ENCODE peak calls at places on chromosomes 6 and 20, in nine cellular contexts. E is neuronal stem cell; Q is cardiac fibroblast; C is choroid plexus epithelial cell; T is colonic mucosa; S is right cardiac atrium; U is fibroblast of the aortic adventitia; J is CD8-positive, alpha-beta T cell; B is transverse colon. Z is an unnamed sample.

GRCh38 chr20:48584391-48585249 is 243.2 kb downstream of the PREX1 start:
- DNase-seq in B (peak), J (no peak), T (peak), C (no peak), S (no peak), U (no peak), Q (no peak), E (no peak), Z (peak)

GRCh38 chr6:169253341-169253740 is 305 bp downstream of the THBS2 start:
- DNase-seq in J (no peak), Q (no peak), S (no peak), U (no peak), T (no peak), B (no peak), E (no peak), C (peak), Z (no peak)

GRCh38 chr6:116111552-116112528 is 11.2 kb downstream of the NT5DC1 start:
- DNase-seq in U (peak), C (peak), B (peak), E (no peak), T (peak), Q (peak), S (peak), J (no peak), Z (peak)

GRCh38 chr6:159172066-159172465 is 2.9 kb downstream of the FNDC1 start:
- DNase-seq in S (no peak), J (no peak), Q (peak), T (no peak), E (no peak), U (peak), B (no peak), C (peak), Z (no peak)

GRCh38 chr6:167678102-167679101 is 148.3 kb upstream of the AFDN start:
- DNase-seq in E (peak), B (peak), U (no peak), C (peak), S (peak), Q (no peak), J (no peak), T (peak), Z (peak)

GRCh38 chr6:111850288-111850937 is 22.8 kb downstream of the FYN start:
- DNase-seq in U (no peak), J (no peak), T (no peak), C (no peak), Q (no peak), B (no peak), E (no peak), S (peak), Z (no peak)

GRCh38 chr6:7140631-7141366 is 33.0 kb downstream of the RREB1 start:
- DNase-seq in Q (peak), C (peak), E (peak), S (peak), J (peak), T (peak), B (peak), U (peak), Z (peak)

GRCh38 chr6:335146-335545 is 42.9 kb downstream of the DUSP22 start:
- DNase-seq in S (peak), B (no peak), Q (no peak), C (no peak), E (no peak), T (no peak), J (no peak), U (no peak), Z (no peak)

GRCh38 chr20:63441136-63441776 is 31.2 kb downstream of the KCNQ2 start:
- DNase-seq in J (peak), E (no peak), U (no peak), S (no peak), C (no peak), T (no peak), Q (no peak), B (no peak), Z (no peak)

GRCh38 chr20:44856847-44857448 is 28.6 kb upstream of the YWHAB start:
- DNase-seq in T (no peak), C (no peak), J (no peak), E (no peak), B (no peak), S (no peak), Q (no peak), U (no peak), Z (no peak)

GRCh38 chr6:27888576-27888975 is 23.6 kb downstream of the OR2B2 start:
- DNase-seq in T (no peak), J (no peak), Q (no peak), S (no peak), C (no peak), B (no peak), U (no peak), E (no peak), Z (no peak)

GRCh38 chr20:10077081-10077471 is 42.3 kb downstream of the ANKEF1 start:
- DNase-seq in T (peak), U (no peak), C (no peak), S (no peak), J (no peak), B (peak), Q (no peak), E (no peak), Z (no peak)

GRCh38 chr20:48486065-48486464 is 341.7 kb downstream of the PREX1 start:
- DNase-seq in J (no peak), E (no peak), U (no peak), Q (no peak), C (no peak), S (no peak), B (no peak), T (peak), Z (no peak)

GRCh38 chr6:144471986-144472385 is 186.9 kb downstream of the UTRN start:
- DNase-seq in T (no peak), Q (no peak), U (peak), J (no peak), B (no peak), S (no peak), C (peak), E (no peak), Z (no peak)

GRCh38 chr6:135738646-135739045 is 112.9 kb upstream of the PDE7B start:
- DNase-seq in J (no peak), B (no peak), S (no peak), C (peak), U (peak), E (no peak), T (no peak), Q (peak), Z (no peak)

GRCh38 chr6:35048631-35049083 is 92.5 kb downstream of the TCP11 start:
- DNase-seq in E (no peak), Q (peak), T (peak), B (peak), C (peak), S (peak), U (no peak), J (peak), Z (peak)

GRCh38 chr6:4023240-4023639 is 55.7 kb downstream of the FAM217A start:
- DNase-seq in B (no peak), J (no peak), S (no peak), U (peak), E (no peak), Q (peak), T (no peak), C (peak), Z (no peak)
- H3K4me3 ChIP-seq in B (peak), J (no peak), S (no peak), U (peak), E (no peak), Q (no peak), T (no peak), C (no peak), Z (peak)

GRCh38 chr6:30914076-30914853 is at the start of gene VARS2:
- DNase-seq in T (peak), U (peak), C (peak), S (peak), E (peak), Q (peak), J (peak), B (peak), Z (peak)
- H3K4me3 ChIP-seq in T (peak), U (peak), C (peak), S (peak), E (peak), Q (peak), J (peak), B (peak), Z (peak)

GRCh38 chr6:30031381-30031780 is 29.7 kb upstream of the POLR1H start:
- DNase-seq in U (no peak), T (no peak), Q (no peak), C (no peak), S (no peak), J (no peak), B (no peak), E (no peak), Z (no peak)
- H3K4me3 ChIP-seq in U (no peak), T (no peak), Q (no peak), C (no peak), S (no peak), J (no peak), B (no peak), E (no peak), Z (no peak)

GRCh38 chr20:58650181-58650775 is 805 bp upstream of the STX16 start:
- DNase-seq in S (peak), J (peak), T (peak), U (peak), E (peak), C (no peak), B (no peak), Q (no peak), Z (peak)

GRCh38 chr20:58652606-58653303 is 1.7 kb downstream of the STX16 start:
- DNase-seq in J (no peak), U (no peak), T (no peak), S (no peak), B (no peak), E (no peak), C (peak), Q (peak), Z (peak)

GRCh38 chr20:58651823-58652605 is 931 bp downstream of the STX16 start:
- DNase-seq in E (peak), U (peak), Q (peak), S (peak), B (peak), T (peak), C (peak), J (peak), Z (peak)

GRCh38 chr20:58650776-58651547 is at the start of gene STX16:
- DNase-seq in Q (peak), J (peak), E (peak), U (peak), B (peak), C (peak), S (peak), T (peak), Z (peak)

GRCh38 chr20:58651548-58651822 is 402 bp downstream of the STX16 start:
- DNase-seq in Q (no peak), E (peak), C (no peak), B (no peak), S (no peak), J (no peak), U (no peak), T (no peak), Z (no peak)
- H3K4me3 ChIP-seq in Q (peak), E (peak), C (peak), B (peak), S (peak), J (peak), U (peak), T (peak), Z (peak)

GRCh38 chr20:16147916-16148315 is 425.3 kb downstream of the KIF16B start:
- DNase-seq in T (no peak), J (no peak), C (no peak), S (no peak), Q (no peak), B (no peak), E (no peak), U (no peak), Z (no peak)
- H3K4me3 ChIP-seq in T (no peak), J (no peak), C (no peak), S (no peak), Q (no peak), B (no peak), E (no peak), U (no peak), Z (no peak)

GRCh38 chr6:156886409-156886808 is 109.2 kb downstream of the ARID1B start:
- DNase-seq in Q (peak), S (no peak), E (no peak), C (peak), T (no peak), J (no peak), U (no peak), B (no peak), Z (peak)
- H3K4me3 ChIP-seq in Q (no peak), S (no peak), E (no peak), C (no peak), T (no peak), J (no peak), U (no peak), B (no peak), Z (no peak)

GRCh38 chr6:30646450-30647038 is 389 bp upstream of the C6orf136 start:
- DNase-seq in B (peak), J (peak), E (no peak), S (peak), C (no peak), Q (peak), T (peak), U (no peak), Z (peak)
- H3K4me3 ChIP-seq in B (peak), J (no peak), E (peak), S (peak), C (peak), Q (peak), T (peak), U (peak), Z (peak)